ENCODE peak calls at places on chromosomes 3 and 15, in seven cellular contexts. One of them, this sample, is unnamed. For H3K79me2, the result is how much of the 10 kb centered on the place peaks cover.

GRCh38 chr3:42057561-42058211 is 33.5 kb upstream of the TRAK1 start:
- DNase-seq in SK-N-SH: no peak
- DNase-seq in HepG2: no peak
- DNase-seq in fibroblast of lung: no peak
- DNase-seq in OCI-LY7: peak
- DNase-seq in MM.1S: no peak
- DNase-seq in astrocyte: no peak
- DNase-seq in this sample: no peak

GRCh38 chr3:141360888-141361598 is 7.3 kb upstream of the ZBTB38 start:
- DNase-seq in MM.1S: peak
- DNase-seq in fibroblast of lung: peak
- DNase-seq in OCI-LY7: peak
- DNase-seq in astrocyte: peak
- DNase-seq in HepG2: peak
- DNase-seq in SK-N-SH: peak
- DNase-seq in this sample: peak

GRCh38 chr3:43378066-43378935 is 92.0 kb downstream of the SNRK start:
- DNase-seq in fibroblast of lung: peak
- DNase-seq in HepG2: peak
- DNase-seq in astrocyte: peak
- DNase-seq in OCI-LY7: peak
- DNase-seq in MM.1S: peak
- DNase-seq in SK-N-SH: peak
- DNase-seq in this sample: peak

GRCh38 chr3:42733501-42734262 is 31.1 kb upstream of the HHATL start:
- DNase-seq in astrocyte: no peak
- DNase-seq in OCI-LY7: no peak
- DNase-seq in fibroblast of lung: no peak
- DNase-seq in SK-N-SH: no peak
- DNase-seq in HepG2: no peak
- DNase-seq in MM.1S: peak
- DNase-seq in this sample: no peak

GRCh38 chr15:67997996-67998395 is 56.1 kb upstream of the PIAS1 start:
- DNase-seq in HepG2: no peak
- DNase-seq in SK-N-SH: no peak
- DNase-seq in astrocyte: peak
- DNase-seq in OCI-LY7: no peak
- DNase-seq in MM.1S: no peak
- DNase-seq in fibroblast of lung: peak
- DNase-seq in this sample: no peak

GRCh38 chr15:51497806-51498205 is 124.8 kb downstream of the DMXL2 start:
- DNase-seq in fibroblast of lung: no peak
- DNase-seq in SK-N-SH: no peak
- DNase-seq in HepG2: no peak
- DNase-seq in astrocyte: no peak
- DNase-seq in OCI-LY7: no peak
- DNase-seq in MM.1S: no peak
- DNase-seq in this sample: no peak

GRCh38 chr15:48144889-48145288 is 24.1 kb downstream of the SLC24A5 start:
- DNase-seq in MM.1S: peak
- DNase-seq in astrocyte: peak
- DNase-seq in fibroblast of lung: peak
- DNase-seq in SK-N-SH: no peak
- DNase-seq in OCI-LY7: no peak
- DNase-seq in HepG2: no peak
- DNase-seq in this sample: no peak

GRCh38 chr15:57554821-57555185 is 36.9 kb upstream of the MYZAP start:
- DNase-seq in fibroblast of lung: no peak
- DNase-seq in MM.1S: no peak
- DNase-seq in SK-N-SH: no peak
- DNase-seq in OCI-LY7: no peak
- DNase-seq in astrocyte: no peak
- DNase-seq in HepG2: no peak
- DNase-seq in this sample: no peak

DNA sequence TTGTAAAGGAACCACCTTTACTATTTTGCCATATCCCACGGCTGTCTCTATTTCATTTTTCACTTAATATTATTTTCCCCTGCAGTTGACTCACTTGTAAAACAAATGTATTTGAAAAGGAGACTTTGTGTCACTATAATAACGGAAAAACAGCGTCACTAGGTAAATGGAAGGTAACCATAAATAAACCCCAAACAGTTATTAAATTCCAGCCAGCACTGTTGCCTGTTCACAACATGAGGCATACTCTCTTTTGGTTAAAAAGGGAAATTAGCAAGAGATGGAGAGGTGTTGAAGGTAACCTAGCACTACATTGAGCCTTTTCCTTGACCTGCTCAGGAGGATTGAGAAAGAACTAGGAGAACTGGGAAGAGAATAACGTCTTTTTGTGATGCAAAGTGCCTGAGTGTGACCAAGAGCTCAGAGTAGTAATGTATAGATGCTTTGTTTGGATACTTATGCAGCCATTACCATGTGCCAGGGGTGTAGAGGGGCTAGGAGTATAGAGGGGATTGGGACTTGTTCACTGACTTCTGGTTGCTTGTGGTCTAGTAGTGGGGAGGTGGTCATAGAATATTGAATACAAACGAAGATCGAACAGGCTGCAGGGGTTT is 19.6 kb downstream of the FLNB start:
- DNase-seq in HepG2: no peak
- DNase-seq in astrocyte: no peak
- DNase-seq in OCI-LY7: no peak
- DNase-seq in SK-N-SH: no peak
- DNase-seq in fibroblast of lung: no peak
- DNase-seq in MM.1S: no peak
- DNase-seq in this sample: no peak
- H3K79me2 ChIP-seq in HepG2: half or more
- H3K79me2 ChIP-seq in astrocyte: half or more
- H3K79me2 ChIP-seq in OCI-LY7: under half
- H3K79me2 ChIP-seq in SK-N-SH: half or more
- H3K79me2 ChIP-seq in fibroblast of lung: half or more
- H3K79me2 ChIP-seq in MM.1S: under half
- H3K79me2 ChIP-seq in this sample: half or more

GRCh38 chr15:64571857-64572291 is 111.5 kb downstream of the ZNF609 start:
- DNase-seq in MM.1S: peak
- DNase-seq in fibroblast of lung: no peak
- DNase-seq in astrocyte: no peak
- DNase-seq in SK-N-SH: no peak
- DNase-seq in HepG2: peak
- DNase-seq in OCI-LY7: peak
- DNase-seq in this sample: no peak

GRCh38 chr15:64568765-64569164 is 108.4 kb downstream of the ZNF609 start:
- DNase-seq in astrocyte: no peak
- DNase-seq in OCI-LY7: no peak
- DNase-seq in HepG2: no peak
- DNase-seq in MM.1S: no peak
- DNase-seq in fibroblast of lung: no peak
- DNase-seq in SK-N-SH: no peak
- DNase-seq in this sample: no peak

GRCh38 chr15:64572856-64573255 is 112.5 kb downstream of the ZNF609 start:
- DNase-seq in fibroblast of lung: no peak
- DNase-seq in OCI-LY7: no peak
- DNase-seq in HepG2: no peak
- DNase-seq in astrocyte: no peak
- DNase-seq in SK-N-SH: no peak
- DNase-seq in MM.1S: no peak
- DNase-seq in this sample: no peak

DNA sequence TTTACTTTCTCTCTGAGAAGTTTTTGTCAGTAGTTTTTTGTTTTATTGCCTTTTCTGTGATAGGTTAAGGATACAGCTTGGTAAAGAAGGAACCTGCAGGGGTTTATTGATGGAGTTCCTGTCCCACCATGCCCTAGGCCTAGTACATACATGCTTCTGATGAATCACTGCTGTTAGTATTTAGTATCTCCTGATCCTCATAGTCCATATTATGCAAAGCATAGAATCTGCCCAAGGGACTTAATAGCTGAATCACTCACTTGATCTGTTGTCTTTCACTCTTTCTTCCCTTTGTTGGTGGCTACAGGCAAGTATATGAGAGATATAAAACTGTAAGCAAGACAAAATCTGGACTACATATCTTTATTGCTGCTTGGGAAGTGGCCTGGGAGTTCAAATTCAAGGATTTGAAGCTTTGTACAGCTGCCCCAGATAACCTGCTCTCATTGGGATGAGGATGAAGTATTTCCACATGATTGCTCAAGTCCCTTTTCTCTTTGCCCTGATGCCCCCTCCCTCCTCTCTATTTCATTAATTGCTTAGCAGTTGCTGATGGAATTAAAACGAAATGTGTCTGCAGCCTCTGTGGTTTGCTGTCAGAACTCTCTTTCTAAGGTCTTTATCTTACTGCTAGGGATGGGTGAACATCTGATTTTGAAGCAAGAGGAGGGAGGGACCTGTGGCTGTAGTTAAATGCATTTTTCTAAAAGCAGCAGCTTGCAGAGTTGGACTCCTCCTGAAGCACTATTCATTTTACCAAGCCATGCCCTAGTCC is 114.0 kb downstream of the ZNF609 start:
- DNase-seq in fibroblast of lung: peak
- DNase-seq in MM.1S: no peak
- DNase-seq in astrocyte: peak
- DNase-seq in SK-N-SH: peak
- DNase-seq in OCI-LY7: no peak
- DNase-seq in HepG2: no peak
- DNase-seq in this sample: no peak
- H3K79me2 ChIP-seq in fibroblast of lung: under half
- H3K79me2 ChIP-seq in MM.1S: under half
- H3K79me2 ChIP-seq in astrocyte: half or more
- H3K79me2 ChIP-seq in SK-N-SH: half or more
- H3K79me2 ChIP-seq in OCI-LY7: under half
- H3K79me2 ChIP-seq in HepG2: under half
- H3K79me2 ChIP-seq in this sample: half or more

DNA sequence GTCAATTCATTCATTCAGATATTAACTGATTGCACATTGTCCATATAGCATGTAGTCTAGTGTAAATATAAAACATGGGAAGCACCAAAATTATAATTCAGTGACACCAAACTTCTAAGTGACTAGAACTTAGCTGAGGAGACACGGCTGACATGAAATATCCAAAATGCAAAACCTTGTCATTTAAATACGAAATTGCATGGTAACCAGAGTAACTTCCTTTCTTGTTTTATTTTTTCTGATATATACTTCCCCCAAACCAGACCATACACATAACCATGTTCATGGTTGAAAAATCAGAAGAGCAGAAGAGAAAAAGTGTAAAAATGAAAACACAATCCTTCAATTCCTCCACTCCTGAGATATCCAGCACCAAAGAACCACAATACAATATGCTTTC is 38.0 kb downstream of the CBLB start:
- DNase-seq in HepG2: no peak
- DNase-seq in MM.1S: no peak
- DNase-seq in SK-N-SH: no peak
- DNase-seq in astrocyte: no peak
- DNase-seq in OCI-LY7: peak
- DNase-seq in fibroblast of lung: no peak
- DNase-seq in this sample: no peak
- H3K79me2 ChIP-seq in HepG2: under half
- H3K79me2 ChIP-seq in MM.1S: under half
- H3K79me2 ChIP-seq in SK-N-SH: under half
- H3K79me2 ChIP-seq in astrocyte: half or more
- H3K79me2 ChIP-seq in OCI-LY7: half or more
- H3K79me2 ChIP-seq in fibroblast of lung: under half
- H3K79me2 ChIP-seq in this sample: half or more

DNA sequence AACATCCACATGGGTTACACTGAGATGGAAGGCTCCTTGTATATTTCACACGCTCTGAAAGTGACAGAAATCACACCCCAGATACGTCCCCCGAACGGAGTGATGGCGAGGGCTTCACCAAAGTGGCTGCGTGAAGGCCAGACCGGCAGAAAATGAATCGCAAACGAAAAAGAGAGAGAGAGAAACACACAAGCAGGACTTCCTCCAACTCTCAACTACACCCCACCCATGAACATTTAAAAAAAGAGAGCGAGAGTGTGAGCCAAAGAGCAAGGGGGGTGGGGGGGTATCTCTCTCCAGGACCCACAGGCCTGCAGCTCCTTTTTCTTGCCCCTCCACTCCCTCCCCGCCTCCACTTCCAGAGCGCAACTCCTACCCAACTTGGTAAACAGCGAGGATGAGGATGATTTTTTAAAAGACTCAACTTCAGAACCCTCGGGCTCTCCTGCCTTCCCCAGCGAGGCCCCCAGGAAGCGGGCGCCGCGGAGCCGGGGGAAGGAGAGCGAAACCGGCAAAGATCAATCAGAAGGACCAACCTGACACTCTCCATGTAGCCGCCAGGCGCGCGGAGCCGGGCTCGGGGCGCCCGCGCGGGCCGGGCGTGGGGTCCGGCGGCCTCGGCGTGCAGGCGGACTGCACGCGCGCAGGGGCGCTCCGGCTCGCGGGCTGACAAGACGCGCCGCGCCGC is 519.1 kb downstream of the FOXP1 start:
- DNase-seq in SK-N-SH: peak
- DNase-seq in fibroblast of lung: peak
- DNase-seq in HepG2: peak
- DNase-seq in OCI-LY7: peak
- DNase-seq in astrocyte: peak
- DNase-seq in MM.1S: peak
- DNase-seq in this sample: no peak
- H3K79me2 ChIP-seq in SK-N-SH: half or more
- H3K79me2 ChIP-seq in fibroblast of lung: half or more
- H3K79me2 ChIP-seq in HepG2: half or more
- H3K79me2 ChIP-seq in OCI-LY7: half or more
- H3K79me2 ChIP-seq in astrocyte: half or more
- H3K79me2 ChIP-seq in MM.1S: under half
- H3K79me2 ChIP-seq in this sample: half or more

GRCh38 chr3:197189633-197190032 is 108.8 kb downstream of the DLG1 start:
- DNase-seq in astrocyte: no peak
- DNase-seq in MM.1S: no peak
- DNase-seq in OCI-LY7: no peak
- DNase-seq in HepG2: no peak
- DNase-seq in fibroblast of lung: no peak
- DNase-seq in SK-N-SH: no peak
- DNase-seq in this sample: no peak

GRCh38 chr3:197186887-197187588 is 111.4 kb downstream of the DLG1 start:
- DNase-seq in astrocyte: peak
- DNase-seq in SK-N-SH: peak
- DNase-seq in HepG2: peak
- DNase-seq in MM.1S: peak
- DNase-seq in fibroblast of lung: peak
- DNase-seq in OCI-LY7: peak
- DNase-seq in this sample: peak

GRCh38 chr3:197196192-197196591 is 102.2 kb downstream of the DLG1 start:
- DNase-seq in MM.1S: no peak
- DNase-seq in OCI-LY7: no peak
- DNase-seq in fibroblast of lung: no peak
- DNase-seq in SK-N-SH: no peak
- DNase-seq in HepG2: no peak
- DNase-seq in astrocyte: no peak
- DNase-seq in this sample: no peak

GRCh38 chr3:197195326-197195725 is 103.1 kb downstream of the DLG1 start:
- DNase-seq in astrocyte: no peak
- DNase-seq in OCI-LY7: no peak
- DNase-seq in HepG2: no peak
- DNase-seq in SK-N-SH: no peak
- DNase-seq in MM.1S: no peak
- DNase-seq in fibroblast of lung: no peak
- DNase-seq in this sample: no peak

DNA sequence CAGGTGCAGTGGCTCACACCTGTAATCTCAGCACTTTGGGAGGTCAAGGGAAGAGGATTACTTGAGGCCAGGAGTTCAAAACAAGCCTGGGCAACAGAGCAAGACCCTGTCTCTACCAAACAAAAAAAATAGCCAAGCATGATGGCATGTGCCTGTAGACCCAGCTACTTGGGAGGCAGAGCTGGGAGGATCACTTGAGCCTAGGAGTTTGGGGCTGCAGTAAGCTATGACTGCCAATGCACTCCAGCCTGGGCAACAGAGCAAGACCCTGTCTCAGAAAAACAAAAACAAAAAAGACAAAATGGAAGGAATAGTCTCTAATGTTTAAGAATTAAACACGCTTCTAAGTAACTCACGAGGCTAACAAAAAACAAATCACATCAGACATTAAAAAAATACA is 106.5 kb downstream of the DLG1 start:
- DNase-seq in MM.1S: no peak
- DNase-seq in fibroblast of lung: no peak
- DNase-seq in OCI-LY7: no peak
- DNase-seq in HepG2: no peak
- DNase-seq in astrocyte: no peak
- DNase-seq in SK-N-SH: no peak
- DNase-seq in this sample: no peak
- H3K79me2 ChIP-seq in MM.1S: under half
- H3K79me2 ChIP-seq in fibroblast of lung: under half
- H3K79me2 ChIP-seq in OCI-LY7: under half
- H3K79me2 ChIP-seq in HepG2: half or more
- H3K79me2 ChIP-seq in astrocyte: half or more
- H3K79me2 ChIP-seq in SK-N-SH: half or more
- H3K79me2 ChIP-seq in this sample: half or more

This sample was measured in hepatocyte.